ENCODE peak calls at places on chromosomes 13 and 19, in five cellular contexts. Y is NCI-H2081 treated with DMSO at 0.1 percent for 48 hours; D is body of pancreas; A is activated naive CD8-positive, alpha-beta T cell treated with anti-CD3 and anti-CD28 coated beads, Interleukin-2, amount 50 U/mL, for 24 hours; N is psoas muscle. F is an unnamed sample.
A peak's percentile ranks its signal among the peaks of the same experiment; 100 is the strongest.

GRCh38 chr19:39237200-39238184 is 7.3 kb downstream of the IFNL3 start:
- DNase-seq in Y (no peak), D (peak; percentile 92), A (peak; percentile 54), N (no peak), F (peak; percentile 78)

GRCh38 chr13:86087241-86087640 is 288.0 kb upstream of the SLITRK6 start:
- DNase-seq in Y (no peak), D (no peak), A (no peak), N (no peak), F (no peak)

GRCh38 chr19:33407716-33408115 is 34.2 kb downstream of the CEBPG start:
- DNase-seq in Y (no peak), D (no peak), A (no peak), N (no peak), F (no peak)

GRCh38 chr19:53772943-53773342 is 51.2 kb downstream of the NLRP12 start:
- DNase-seq in Y (no peak), D (peak; percentile 52), A (peak; percentile 54), N (no peak), F (peak; percentile 53)

GRCh38 chr19:7337380-7338194 is 11.2 kb upstream of the ARHGEF18 start:
- DNase-seq in Y (no peak), D (no peak), A (peak; percentile 44), N (no peak), F (no peak)

GRCh38 chr19:54462713-54463530 is 656 bp downstream of the LENG9 start:
- DNase-seq in Y (no peak), D (peak; percentile 77), A (peak; percentile 65), N (peak; percentile 82), F (peak; percentile 71)

GRCh38 chr13:101291216-101291615 is 125.1 kb downstream of the NALCN start:
- DNase-seq in Y (no peak), D (no peak), A (no peak), N (no peak), F (no peak)

GRCh38 chr19:11047856-11048255 is 41.4 kb upstream of the LDLR start:
- DNase-seq in Y (no peak), D (no peak), A (no peak), N (no peak), F (no peak)